ENCODE peak calls at places on chromosomes 1 and 21, in four cellular contexts. S is posterior cingulate gyrus; B is H54; J is activated CD8-positive, alpha-beta memory T cell treated with anti-CD3 and anti-CD28 coated beads, Interleukin-2, amount 50 U/mL, for 48 hours. D is an unnamed sample.
A peak's percentile ranks its signal among the peaks of the same experiment; 100 is the strongest.

GRCh38 chr1:180646547-180646946 is 14.7 kb downstream of the XPR1 start:
- DNase-seq in S (no peak), B (no peak), J (no peak), D (no peak)

GRCh38 chr21:41908829-41909228 is 29.7 kb upstream of the PRDM15 start:
- DNase-seq in S (no peak), B (no peak), J (no peak), D (no peak)

GRCh38 chr1:179016694-179017382 is 8.9 kb upstream of the FAM20B start:
- DNase-seq in S (peak; percentile 96), B (peak; percentile 78), J (no peak), D (no peak)

GRCh38 chr1:199778324-199778955 is 249.1 kb upstream of the NR5A2 start:
- DNase-seq in S (no peak), B (no peak), J (no peak), D (no peak)

GRCh38 chr1:73065585-73065984 is 783.2 kb upstream of the NEGR1 start:
- DNase-seq in S (no peak), B (no peak), J (no peak), D (no peak)

GRCh38 chr1:237864338-237865244 is 26.1 kb downstream of the ZP4 start:
- DNase-seq in S (peak; percentile 94), B (peak; percentile 53), J (peak; percentile 65), D (peak; percentile 45)

GRCh38 chr1:229142496-229142895 is 128.4 kb upstream of the RAB4A start:
- DNase-seq in S (no peak), B (no peak), J (no peak), D (no peak)

GRCh38 chr1:153805042-153805745 is 30.0 kb downstream of the SLC27A3 start:
- DNase-seq in S (peak; percentile 9), B (peak; percentile 81), J (peak; percentile 74), D (peak; percentile 92)

GRCh38 chr1:74652711-74653131 is 20.9 kb downstream of the ERICH3 start:
- DNase-seq in S (no peak), B (peak; percentile 32), J (no peak), D (peak; percentile 14)

GRCh38 chr1:224707849-224708725 is 92.0 kb downstream of the CNIH3 start:
- DNase-seq in S (no peak), B (peak; percentile 71), J (no peak), D (no peak)

GRCh38 chr21:18443686-18444085 is 40.1 kb upstream of the TMPRSS15 start:
- DNase-seq in S (peak; percentile 52), B (no peak), J (no peak), D (no peak)

GRCh38 chr21:45336870-45337269 is 49.2 kb upstream of the POFUT2 start:
- DNase-seq in S (peak; percentile 75), B (no peak), J (no peak), D (no peak)

D was measured in GM13977.